ENCODE peak calls at places on chromosomes 1 and 21, in six cellular contexts. M is stimulated activated naive CD8-positive, alpha-beta T cell treated with anti-CD3 and anti-CD28 coated beads, Interleukin-15, Interleukin-2, amounts not matched to agents 100 U/mL and 50 U/mL, for 24 hours; P is LHCN-M2; N is amniotic stem cell; W is NCI-H1417; G is fibroblast of mammary gland. T is an unnamed sample.

GRCh38 chr1:185716095-185716494 is 18.1 kb upstream of the HMCN1 start:
- DNase-seq in M (no peak), P (no peak), N (no peak), W (no peak), G (no peak), T (no peak)

GRCh38 chr1:233440952-233441401 is 113.5 kb downstream of the MAP3K21 start:
- DNase-seq in M (no peak), P (peak), N (peak), W (peak), G (peak), T (peak)

GRCh38 chr1:221760895-221761294 is 19.0 kb upstream of the DUSP10 start:
- DNase-seq in M (no peak), P (no peak), N (no peak), W (no peak), G (no peak), T (no peak)

GRCh38 chr1:204213668-204214662 is at the start of gene GOLT1A:
- DNase-seq in M (peak), P (peak), N (peak), W (peak), G (peak), T (peak)

GRCh38 chr1:43743206-43743605 is 35.9 kb downstream of the ST3GAL3 start:
- DNase-seq in M (no peak), P (no peak), N (no peak), W (no peak), G (no peak), T (no peak)

GRCh38 chr1:186985889-186986491 is 157.2 kb downstream of the PLA2G4A start:
- DNase-seq in M (no peak), P (peak), N (peak), W (peak), G (peak), T (peak)

GRCh38 chr1:113929750-113930498 is 800 bp downstream of the HIPK1 start:
- DNase-seq in M (peak), P (no peak), N (no peak), W (peak), G (no peak), T (peak)

GRCh38 chr1:192476802-192477298 is 98.7 kb upstream of the RGS1 start:
- DNase-seq in M (no peak), P (peak), N (no peak), W (no peak), G (peak), T (peak)

GRCh38 chr1:166090244-166090643 is 76.6 kb downstream of the FAM78B start:
- DNase-seq in M (no peak), P (no peak), N (no peak), W (no peak), G (no peak), T (no peak)

GRCh38 chr1:3003941-3004270 is 17.4 kb upstream of the ACTRT2 start:
- DNase-seq in M (no peak), P (no peak), N (no peak), W (no peak), G (no peak), T (no peak)

GRCh38 chr1:17520041-17520440 is 19.5 kb upstream of the ARHGEF10L start:
- DNase-seq in M (no peak), P (no peak), N (no peak), W (no peak), G (no peak), T (no peak)

GRCh38 chr1:9870572-9870971 is 39.5 kb downstream of the CTNNBIP1 start:
- DNase-seq in M (no peak), P (no peak), N (no peak), W (no peak), G (no peak), T (no peak)

GRCh38 chr1:206992815-206993214 is 22.6 kb upstream of the FCAMR start:
- DNase-seq in M (no peak), P (no peak), N (no peak), W (no peak), G (no peak), T (no peak)

GRCh38 chr1:232635778-232636356 is 5.9 kb upstream of the SIPA1L2 start:
- DNase-seq in M (no peak), P (peak), N (peak), W (no peak), G (peak), T (peak)

GRCh38 chr1:161115132-161115711 is 2.6 kb downstream of the PFDN2 start:
- DNase-seq in M (peak), P (peak), N (no peak), W (no peak), G (peak), T (peak)

GRCh38 chr1:199290186-199290585 is 651.3 kb downstream of the PTPRC start:
- DNase-seq in M (no peak), P (peak), N (no peak), W (no peak), G (peak), T (peak)

GRCh38 chr1:174976436-174977107 is 23.2 kb upstream of the CACYBP start:
- DNase-seq in M (no peak), P (peak), N (no peak), W (no peak), G (peak), T (peak)

GRCh38 chr1:209248649-209249279 is 334.8 kb upstream of the CAMK1G start:
- DNase-seq in M (peak), P (peak), N (no peak), W (peak), G (peak), T (peak)

GRCh38 chr21:25191141-25191540 is 416.1 kb downstream of the MRPL39 start:
- DNase-seq in M (no peak), P (no peak), N (no peak), W (no peak), G (no peak), T (no peak)

GRCh38 chr1:154729031-154729442 is 121.1 kb upstream of the ADAR start:
- DNase-seq in M (no peak), P (peak), N (no peak), W (peak), G (peak), T (peak)

GRCh38 chr21:29211205-29211604 is 80.8 kb downstream of the MAP3K7CL start:
- DNase-seq in M (no peak), P (no peak), N (no peak), W (no peak), G (no peak), T (no peak)

GRCh38 chr1:19768321-19769210 is 31.1 kb downstream of the TMCO4 start:
- DNase-seq in M (no peak), P (no peak), N (no peak), W (no peak), G (no peak), T (peak)

GRCh38 chr1:19596065-19596718 is 47.9 kb upstream of the NBL1 start:
- DNase-seq in M (no peak), P (peak), N (no peak), W (no peak), G (no peak), T (no peak)

GRCh38 chr1:201269900-201270410 is 13.4 kb upstream of the PKP1 start:
- DNase-seq in M (no peak), P (no peak), N (no peak), W (no peak), G (no peak), T (no peak)

GRCh38 chr1:31297273-31298247 is 728 bp downstream of the ZCCHC17 start:
- DNase-seq in M (no peak), P (peak), N (no peak), W (no peak), G (peak), T (peak)

T was measured in choroid plexus epithelial cell.